ENCODE peak calls at places on chromosomes 6 and 20, in five cellular contexts. C, W, V, L and S are unnamed samples.
A peak's percentile ranks its signal among the peaks of the same experiment; 100 is the strongest.

GRCh38 chr20:18527836-18528235 is 20.1 kb downstream of the SEC23B start:
- DNase-seq in C (no peak), W (peak; percentile 92), V (no peak), L (peak; percentile 47), S (peak; percentile 68)

GRCh38 chr6:69867075-69867911 is 937 bp downstream of the COL19A1 start:
- DNase-seq in C (no peak), W (peak; percentile 53), V (peak; percentile 26), L (no peak), S (peak; percentile 31)

GRCh38 chr6:71419954-71420692 is 131.5 kb downstream of the OGFRL1 start:
- DNase-seq in C (no peak), W (peak; percentile 60), V (no peak), L (no peak), S (peak; percentile 49)

GRCh38 chr6:24743265-24743943 is 24.4 kb upstream of the C6orf62 start:
- DNase-seq in C (no peak), W (peak; percentile 98), V (no peak), L (peak; percentile 96), S (peak; percentile 98)

GRCh38 chr6:149938571-149939462 is 3.0 kb upstream of the ULBP2 start:
- DNase-seq in C (no peak), W (peak; percentile 40), V (no peak), L (no peak), S (peak; percentile 32)

GRCh38 chr6:14533446-14533845 is 415.9 kb downstream of the CD83 start:
- DNase-seq in C (no peak), W (no peak), V (no peak), L (no peak), S (no peak)

GRCh38 chr6:5214570-5215052 is 46.1 kb downstream of the LYRM4 start:
- DNase-seq in C (peak; percentile 18), W (peak; percentile 50), V (peak; percentile 42), L (no peak), S (no peak)

GRCh38 chr6:37812835-37813234 is 6.7 kb upstream of the ZFAND3 start:
- DNase-seq in C (no peak), W (no peak), V (no peak), L (no peak), S (no peak)

GRCh38 chr6:43644940-43645612 is at the start of gene RSPH9:
- DNase-seq in C (no peak), W (peak; percentile 58), V (no peak), L (no peak), S (peak; percentile 81)

GRCh38 chr6:26304213-26305096 is 60.5 kb upstream of the BTN3A2 start:
- DNase-seq in C (peak; percentile 53), W (peak; percentile 53), V (no peak), L (no peak), S (peak; percentile 75)

GRCh38 chr20:5513975-5514516 is 197.3 kb upstream of the PROKR2 start:
- DNase-seq in C (no peak), W (peak; percentile 85), V (no peak), L (no peak), S (peak; percentile 90)

GRCh38 chr6:87668006-87668405 is 34.0 kb downstream of the AKIRIN2 start:
- DNase-seq in C (no peak), W (no peak), V (no peak), L (no peak), S (no peak)

GRCh38 chr6:116564921-116565872 is 6.1 kb upstream of the RWDD1 start:
- DNase-seq in C (no peak), W (peak; percentile 43), V (no peak), L (no peak), S (peak; percentile 9)

GRCh38 chr6:135535989-135536414 is 38.5 kb upstream of the AHI1 start:
- DNase-seq in C (no peak), W (peak; percentile 92), V (peak; percentile 2), L (peak; percentile 88), S (peak; percentile 74)

GRCh38 chr6:161272600-161273355 is 1.1 kb downstream of the AGPAT4 start:
- DNase-seq in C (peak; percentile 17), W (peak; percentile 56), V (peak; percentile 28), L (peak; percentile 28), S (peak; percentile 24)

GRCh38 chr6:43729537-43729936 is 40.5 kb upstream of the VEGFA start:
- DNase-seq in C (no peak), W (no peak), V (no peak), L (no peak), S (no peak)

GRCh38 chr6:162387723-162388382 is 339.7 kb downstream of the PRKN start:
- DNase-seq in C (no peak), W (no peak), V (no peak), L (no peak), S (no peak)

GRCh38 chr20:50285376-50286173 is 94.9 kb downstream of the CEBPB start:
- DNase-seq in C (no peak), W (peak; percentile 91), V (no peak), L (no peak), S (peak; percentile 81)

GRCh38 chr6:154565331-154565730 is 54.8 kb upstream of the CNKSR3 start:
- DNase-seq in C (no peak), W (no peak), V (no peak), L (no peak), S (no peak)

GRCh38 chr6:56594699-56595098 is 48.0 kb downstream of the DST start:
- DNase-seq in C (no peak), W (no peak), V (no peak), L (no peak), S (no peak)

GRCh38 chr20:41996951-41997350 is 378.8 kb upstream of the CHD6 start:
- DNase-seq in C (no peak), W (no peak), V (no peak), L (no peak), S (no peak)

GRCh38 chr6:43088654-43089056 is 12.5 kb downstream of the PTK7 start:
- DNase-seq in C (no peak), W (no peak), V (no peak), L (no peak), S (no peak)

GRCh38 chr6:56525976-56526375 is 116.7 kb downstream of the DST start:
- DNase-seq in C (no peak), W (no peak), V (no peak), L (no peak), S (no peak)

GRCh38 chr6:124073820-124074587 is 270.3 kb downstream of the NKAIN2 start:
- DNase-seq in C (no peak), W (no peak), V (peak; percentile 38), L (no peak), S (no peak)

GRCh38 chr6:62775427-62776022 is 435.7 kb upstream of the FKBP1C start:
- DNase-seq in C (no peak), W (peak; percentile 29), V (peak; percentile 3), L (no peak), S (no peak)

GRCh38 chr6:35240838-35241801 is 18.4 kb upstream of the ZNF76 start:
- DNase-seq in C (peak; percentile 72), W (peak; percentile 65), V (no peak), L (no peak), S (peak; percentile 44)

GRCh38 chr20:53594068-53595017 is 704 bp upstream of the ZNF217 start:
- DNase-seq in C (peak; percentile 96), W (peak; percentile 95), V (peak; percentile 72), L (peak; percentile 75), S (peak; percentile 92)

GRCh38 chr20:63843778-63844177 is 12.7 kb upstream of the ZBTB46 start:
- DNase-seq in C (no peak), W (no peak), V (no peak), L (no peak), S (no peak)

GRCh38 chr20:47561175-47561574 is 59.5 kb downstream of the NCOA3 start:
- DNase-seq in C (no peak), W (no peak), V (no peak), L (peak; percentile 64), S (no peak)

GRCh38 chr6:108587258-108588059 is 26.7 kb downstream of the FOXO3 start:
- DNase-seq in C (no peak), W (peak; percentile 87), V (no peak), L (no peak), S (peak; percentile 76)

GRCh38 chr20:37755665-37756064 is 61.8 kb downstream of the CTNNBL1 start:
- DNase-seq in C (no peak), W (no peak), V (no peak), L (no peak), S (no peak)

GRCh38 chr6:32092760-32093497 is 16.2 kb downstream of the TNXB start:
- DNase-seq in C (no peak), W (no peak), V (no peak), L (no peak), S (no peak)

GRCh38 chr6:117627533-117627932 is 25.2 kb upstream of the GOPC start:
- DNase-seq in C (no peak), W (no peak), V (no peak), L (no peak), S (no peak)